ENCODE peak calls at places on chromosomes 3 and 15, in ten cellular contexts. X, Z, W, T, M, I, L, C, Y and U are unnamed samples.

GRCh38 chr15:58473720-58474119 is 41.9 kb downstream of the LIPC start:
- DNase-seq in X (peak; percentile 56), Z (peak; percentile 84), W (peak; percentile 69), T (no peak), M (no peak), I (peak; percentile 42), L (peak; percentile 96), C (no peak), Y (no peak), U (peak; percentile 78)

GRCh38 chr3:125313060-125313635 is 62.0 kb downstream of the ZNF148 start:
- DNase-seq in X (peak; percentile 7), Z (peak; percentile 10), W (peak; percentile 79), T (no peak), M (no peak), I (peak; percentile 27), L (peak; percentile 21), C (no peak), Y (no peak), U (peak; percentile 78)

GRCh38 chr15:70936326-70936725 is 43.7 kb downstream of the LRRC49 start:
- DNase-seq in X (no peak), Z (no peak), W (no peak), T (no peak), M (no peak), I (no peak), L (no peak), C (no peak), Y (no peak), U (no peak)

GRCh38 chr15:64333986-64334385 is 22.0 kb downstream of the CSNK1G1 start:
- DNase-seq in X (no peak), Z (no peak), W (peak; percentile 18), T (no peak), M (no peak), I (no peak), L (no peak), C (no peak), Y (no peak), U (no peak)

GRCh38 chr3:141594357-141594756 is 107.5 kb downstream of the RASA2 start:
- DNase-seq in X (no peak), Z (no peak), W (no peak), T (no peak), M (no peak), I (no peak), L (no peak), C (no peak), Y (no peak), U (no peak)

GRCh38 chr15:41790756-41791546 is 16.7 kb downstream of the MAPKBP1 start:
- DNase-seq in X (peak; percentile 38), Z (peak; percentile 70), W (peak; percentile 91), T (no peak), M (peak; percentile 69), I (peak; percentile 50), L (peak; percentile 73), C (no peak), Y (no peak), U (peak; percentile 88)

GRCh38 chr15:51647128-51647562 is 24.6 kb upstream of the DMXL2 start:
- DNase-seq in X (peak; percentile 41), Z (peak; percentile 98), W (peak; percentile 74), T (peak; percentile 78), M (peak; percentile 70), I (peak; percentile 63), L (peak; percentile 11), C (peak; percentile 47), Y (peak; percentile 66), U (peak; percentile 83)

GRCh38 chr15:60370804-60371700 is 26.7 kb downstream of the ANXA2 start:
- DNase-seq in X (peak; percentile 88), Z (peak; percentile 99), W (peak; percentile 99), T (peak; percentile 94), M (peak; percentile 96), I (peak; percentile 96), L (peak; percentile 100), C (peak; percentile 57), Y (peak; percentile 58), U (peak; percentile 99)

GRCh38 chr3:59798372-59799086 is 748.7 kb upstream of the CFAP20DC start:
- DNase-seq in X (no peak), Z (no peak), W (no peak), T (no peak), M (no peak), I (no peak), L (no peak), C (no peak), Y (no peak), U (no peak)

GRCh38 chr3:89025185-89025584 is 82.2 kb upstream of the EPHA3 start:
- DNase-seq in X (peak; percentile 56), Z (peak; percentile 66), W (peak; percentile 8), T (no peak), M (no peak), I (peak; percentile 57), L (peak; percentile 96), C (no peak), Y (no peak), U (peak; percentile 70)

GRCh38 chr15:42456971-42457370 is 34.0 kb downstream of the ZNF106 start:
- DNase-seq in X (peak; percentile 29), Z (peak; percentile 9), W (peak; percentile 10), T (no peak), M (no peak), I (peak; percentile 39), L (no peak), C (no peak), Y (no peak), U (no peak)

GRCh38 chr15:63992300-63992699 is 54.0 kb downstream of the DAPK2 start:
- DNase-seq in X (no peak), Z (no peak), W (no peak), T (no peak), M (no peak), I (no peak), L (no peak), C (no peak), Y (no peak), U (no peak)

GRCh38 chr3:79361748-79362378 is 405.9 kb downstream of the ROBO1 start:
- DNase-seq in X (peak; percentile 40), Z (peak; percentile 25), W (peak; percentile 72), T (no peak), M (no peak), I (peak; percentile 14), L (peak; percentile 39), C (no peak), Y (no peak), U (peak; percentile 43)

GRCh38 chr3:182785756-182786155 is 7.5 kb upstream of the ATP11B start:
- DNase-seq in X (no peak), Z (no peak), W (no peak), T (no peak), M (no peak), I (no peak), L (no peak), C (no peak), Y (no peak), U (no peak)

GRCh38 chr15:90338483-90338980 is 13.6 kb upstream of the ZNF774 start:
- DNase-seq in X (no peak), Z (no peak), W (no peak), T (no peak), M (no peak), I (no peak), L (no peak), C (no peak), Y (no peak), U (no peak)

GRCh38 chr3:79086514-79086913 is 681.3 kb downstream of the ROBO1 start:
- DNase-seq in X (peak; percentile 50), Z (peak; percentile 45), W (peak; percentile 65), T (no peak), M (no peak), I (peak; percentile 54), L (peak; percentile 57), C (no peak), Y (no peak), U (peak; percentile 54)